ENCODE peak calls at places on chromosomes 5 and 9, in ten cellular contexts. R, D, P, J, S, L, W, C, E and I are unnamed samples. For H3K4me1, the result is how much of the 10 kb centered on the place peaks cover.

GRCh38 chr5:62621280-62621679 is 42.7 kb downstream of the LRRC70 start:
- DNase-seq in D (no peak), R (no peak), W (no peak), L (peak), P (no peak), J (no peak), S (no peak), E (no peak), C (no peak), I (no peak)

GRCh38 chr9:106983346-106983745 is 120.4 kb downstream of the ZNF462 start:
- DNase-seq in C (no peak), E (no peak), P (no peak), J (no peak), W (no peak), R (no peak), L (no peak), S (no peak), D (no peak), I (no peak)

GRCh38 chr5:119036101-119036762 is 34.7 kb upstream of the DMXL1 start:
- DNase-seq in D (no peak), E (peak), P (no peak), C (no peak), S (no peak), J (no peak), L (peak), R (no peak), W (no peak), I (no peak)

GRCh38 chr9:98811051-98811650 is 3.7 kb downstream of the GALNT12 start:
- DNase-seq in D (no peak), L (no peak), W (no peak), C (no peak), S (no peak), P (no peak), J (no peak), E (peak), R (no peak), I (no peak)

GRCh38 chr9:109815366-109815947 is 35.5 kb downstream of the PALM2AKAP2 start:
- DNase-seq in D (no peak), S (no peak), J (no peak), L (no peak), W (no peak), C (no peak), E (peak), R (no peak), P (no peak), I (no peak)

GRCh38 chr5:34604119-34604675 is 51.9 kb upstream of the RAI14 start:
- DNase-seq in P (no peak), E (no peak), R (no peak), W (no peak), D (no peak), S (no peak), C (no peak), L (no peak), J (no peak), I (no peak)

GRCh38 chr9:10112798-10113197 is 500.0 kb downstream of the PTPRD start:
- DNase-seq in L (no peak), E (no peak), P (no peak), W (peak), C (no peak), S (no peak), R (no peak), D (no peak), J (no peak), I (no peak)

GRCh38 chr5:155953335-155953734 is 373.6 kb upstream of the SGCD start:
- DNase-seq in L (no peak), R (no peak), P (no peak), C (no peak), D (no peak), W (no peak), E (peak), S (no peak), J (no peak), I (no peak)

GRCh38 chr9:21964925-21965385 is 29.2 kb downstream of the CDKN2A start:
- DNase-seq in J (peak), R (peak), C (no peak), L (no peak), D (peak), P (no peak), S (no peak), W (no peak), E (no peak), I (no peak)

GRCh38 chr9:77163889-77164288 is 13.4 kb upstream of the VPS13A start:
- DNase-seq in W (no peak), P (no peak), L (no peak), E (peak), R (no peak), S (no peak), D (no peak), C (no peak), J (no peak), I (no peak)

GRCh38 chr9:101716629-101717028 is 21.8 kb downstream of the GRIN3A start:
- DNase-seq in P (no peak), D (no peak), R (no peak), W (no peak), S (no peak), E (no peak), J (no peak), C (no peak), L (no peak), I (no peak)

GRCh38 chr9:134554750-134555655 is 86.6 kb upstream of the COL5A1 start:
- DNase-seq in S (no peak), P (no peak), J (peak), D (no peak), E (peak), L (no peak), R (no peak), C (no peak), W (no peak), I (no peak)

GRCh38 chr9:27198175-27198574 is 89.2 kb downstream of the TEK start:
- DNase-seq in R (no peak), J (no peak), L (no peak), C (no peak), P (no peak), W (no peak), E (peak), D (no peak), S (no peak), I (no peak)

GRCh38 chr5:61162832-61163567 is 732 bp upstream of the SMIM15 start:
- DNase-seq in R (peak), C (no peak), J (no peak), L (peak), S (no peak), D (no peak), E (peak), P (no peak), W (no peak), I (no peak)

GRCh38 chr5:54180616-54181015 is 129.8 kb downstream of the ARL15 start:
- DNase-seq in P (no peak), S (no peak), R (no peak), E (no peak), D (no peak), C (no peak), W (no peak), L (no peak), J (no peak), I (peak)

GRCh38 chr5:115842952-115843351 is 1.2 kb downstream of the AP3S1 start:
- DNase-seq in S (no peak), E (no peak), D (no peak), J (no peak), W (no peak), L (no peak), R (no peak), C (no peak), P (no peak), I (no peak)

GRCh38 chr5:81513468-81513867 is 119.5 kb upstream of the ACOT12 start:
- DNase-seq in J (no peak), S (no peak), L (no peak), P (no peak), C (no peak), W (no peak), R (no peak), D (no peak), E (no peak), I (no peak)

GRCh38 chr5:83475540-83476469 is 4.3 kb downstream of the VCAN start:
- DNase-seq in L (no peak), D (no peak), E (peak), P (no peak), R (no peak), C (no peak), W (no peak), J (no peak), S (no peak), I (no peak)

GRCh38 chr5:178483620-178484019 is 106.6 kb downstream of the COL23A1 start:
- DNase-seq in D (peak), L (no peak), C (no peak), J (no peak), R (peak), W (peak), E (no peak), P (no peak), S (no peak), I (no peak)

GRCh38 chr5:176743828-176744583 is 66.4 kb upstream of the UNC5A start:
- DNase-seq in D (no peak), R (no peak), J (no peak), P (peak), W (no peak), L (no peak), C (no peak), E (no peak), S (no peak), I (no peak)

GRCh38 chr9:85013703-85014102 is 344.2 kb downstream of the NTRK2 start:
- DNase-seq in J (no peak), C (no peak), R (no peak), D (no peak), P (no peak), L (no peak), E (no peak), W (no peak), S (no peak), I (no peak)

GRCh38 chr5:133475986-133476385 is 136.4 kb downstream of the FSTL4 start:
- DNase-seq in S (no peak), D (no peak), J (no peak), L (no peak), W (no peak), P (no peak), C (no peak), R (no peak), E (no peak), I (no peak)

GRCh38 chr5:16552666-16553343 is 64.0 kb downstream of the RETREG1 start:
- DNase-seq in E (peak), W (peak), J (peak), C (peak), S (peak), R (peak), D (peak), P (peak), L (peak), I (peak)

GRCh38 chr9:119458068-119458467 is 88.8 kb upstream of the BRINP1 start:
- DNase-seq in W (no peak), D (no peak), L (no peak), R (no peak), E (no peak), P (no peak), S (no peak), C (no peak), J (no peak), I (no peak)

GRCh38 chr5:131068893-131069643 is 96.0 kb downstream of the HINT1 start:
- DNase-seq in S (no peak), E (no peak), P (no peak), J (no peak), L (no peak), R (peak), W (no peak), D (no peak), C (no peak), I (no peak)

GRCh38 chr5:56717253-56717987 is 97.9 kb upstream of the MAP3K1 start:
- DNase-seq in J (no peak), W (no peak), E (no peak), S (no peak), P (no peak), R (no peak), D (peak), C (no peak), L (no peak), I (no peak)

GRCh38 chr9:137457406-137458193 is 1.5 kb downstream of the NSMF start:
- DNase-seq in C (no peak), S (peak), D (peak), R (no peak), L (no peak), E (no peak), P (no peak), J (no peak), W (no peak), I (peak)

GRCh38 chr9:137459601-137460362 is 648 bp upstream of the NSMF start:
- DNase-seq in J (no peak), L (no peak), E (no peak), D (no peak), R (no peak), W (no peak), C (no peak), S (peak), P (no peak), I (no peak)

GRCh38 chr9:137458194-137459146 is 664 bp downstream of the NSMF start:
- DNase-seq in W (peak), L (no peak), R (peak), P (no peak), E (no peak), D (no peak), S (peak), C (no peak), J (peak), I (peak)

GRCh38 chr9:137460363-137461315 is 1.5 kb upstream of the NSMF start:
- DNase-seq in R (no peak), P (no peak), L (no peak), S (peak), D (no peak), J (peak), E (no peak), C (no peak), W (peak), I (peak)

DNA sequence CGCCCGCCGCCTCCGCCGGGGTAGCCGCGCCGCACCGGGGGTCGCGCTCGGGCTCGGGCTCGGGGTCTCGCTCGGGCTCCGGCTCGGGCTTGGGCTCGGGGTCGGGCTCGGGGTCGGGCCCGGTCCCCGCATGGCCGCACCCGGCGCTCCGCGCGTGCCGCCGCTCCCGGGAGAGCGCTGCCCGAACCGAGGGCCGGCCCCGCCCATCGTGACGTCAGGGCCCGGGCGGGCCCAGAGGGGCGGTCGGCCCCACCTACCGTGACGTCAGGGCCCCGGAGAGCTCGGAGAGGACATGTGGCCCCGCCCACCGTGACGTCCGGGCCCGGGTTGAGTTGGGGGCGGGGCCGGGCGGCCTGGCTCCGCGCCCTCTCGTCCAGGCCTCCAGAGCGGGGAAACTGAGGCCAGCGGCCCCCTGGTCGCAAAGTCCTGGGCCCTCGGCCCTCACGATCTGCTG is at the start of gene NSMF:
- DNase-seq in P (peak), S (peak), R (peak), D (peak), W (peak), L (peak), C (peak), E (peak), J (peak), I (peak)
- TF ChIP-seq POLR2A in P (no peak), S (peak), R (no peak), D (no peak), W (peak), L (peak), C (peak), E (peak), J (no peak), I (peak)

DNA sequence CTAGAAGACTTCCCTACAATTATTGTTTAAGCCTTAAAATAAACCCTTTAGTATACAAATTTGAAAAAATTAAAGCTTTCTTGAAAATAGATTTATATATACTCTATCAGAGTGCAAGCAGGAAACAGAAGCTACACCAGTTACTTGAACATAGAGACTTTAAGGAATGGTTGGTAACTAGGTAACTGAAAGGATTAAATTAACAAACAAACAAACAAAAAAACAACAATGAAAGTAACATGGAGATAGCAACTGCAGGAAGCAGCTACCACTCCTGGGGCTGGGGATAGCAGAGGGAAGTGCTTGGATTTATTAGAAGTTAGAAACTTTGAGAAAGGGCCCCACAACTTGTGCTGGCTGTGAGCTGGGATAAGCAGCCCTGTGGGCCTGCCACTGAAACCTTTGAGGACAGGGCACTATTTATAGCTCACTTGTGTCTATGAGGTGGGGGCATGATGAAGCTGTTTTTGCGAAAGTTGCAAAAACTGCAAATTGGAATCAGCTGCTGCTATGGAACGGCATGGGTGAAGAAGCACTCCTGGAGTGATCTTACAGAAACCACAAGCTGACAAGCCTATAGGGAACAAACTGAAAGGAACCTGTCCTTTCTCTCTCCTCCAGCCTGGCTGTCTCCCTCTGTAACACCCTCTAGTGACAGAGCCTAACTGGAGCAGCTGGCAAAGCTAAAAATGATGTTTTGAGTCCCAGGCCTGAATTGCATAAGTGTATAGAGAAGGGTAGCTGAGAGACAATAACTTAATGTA is 91.3 kb upstream of the RANBP6 start:
- DNase-seq in E (peak), D (no peak), R (no peak), C (no peak), S (no peak), W (peak), L (peak), J (no peak), P (no peak), I (no peak)
- TF ChIP-seq CTCF in E (no peak), D (peak), R (no peak), C (no peak), S (no peak), W (peak), L (peak), J (no peak), P (peak), I (no peak)

DNA sequence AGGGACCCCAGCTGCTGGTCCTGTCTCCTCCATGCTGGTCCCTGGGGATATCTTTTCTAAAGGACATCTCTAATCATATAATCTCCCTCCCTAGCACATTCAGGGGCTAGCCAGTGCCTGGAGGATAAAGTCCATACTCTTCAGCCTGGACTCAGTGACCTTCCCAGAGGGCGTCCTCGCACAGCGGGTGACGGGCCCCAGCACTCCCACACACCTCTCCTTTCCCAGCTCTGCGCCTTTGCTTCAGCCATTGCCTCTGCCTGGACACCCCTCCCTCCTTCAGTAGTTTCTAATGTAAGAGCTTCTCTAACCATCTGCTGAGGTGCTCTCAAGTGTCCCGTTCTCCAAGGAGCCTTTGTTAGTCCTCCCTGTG is 15.2 kb upstream of the TNIP1 start:
- DNase-seq in R (no peak), L (no peak), C (no peak), D (no peak), W (no peak), J (no peak), S (peak), P (no peak), E (no peak), I (no peak)
- H3K4me1 ChIP-seq in R (half or more), L (under half), C (under half), D (half or more), W (under half), J (under half), S (under half), P (under half), E (under half), I (under half)

DNA sequence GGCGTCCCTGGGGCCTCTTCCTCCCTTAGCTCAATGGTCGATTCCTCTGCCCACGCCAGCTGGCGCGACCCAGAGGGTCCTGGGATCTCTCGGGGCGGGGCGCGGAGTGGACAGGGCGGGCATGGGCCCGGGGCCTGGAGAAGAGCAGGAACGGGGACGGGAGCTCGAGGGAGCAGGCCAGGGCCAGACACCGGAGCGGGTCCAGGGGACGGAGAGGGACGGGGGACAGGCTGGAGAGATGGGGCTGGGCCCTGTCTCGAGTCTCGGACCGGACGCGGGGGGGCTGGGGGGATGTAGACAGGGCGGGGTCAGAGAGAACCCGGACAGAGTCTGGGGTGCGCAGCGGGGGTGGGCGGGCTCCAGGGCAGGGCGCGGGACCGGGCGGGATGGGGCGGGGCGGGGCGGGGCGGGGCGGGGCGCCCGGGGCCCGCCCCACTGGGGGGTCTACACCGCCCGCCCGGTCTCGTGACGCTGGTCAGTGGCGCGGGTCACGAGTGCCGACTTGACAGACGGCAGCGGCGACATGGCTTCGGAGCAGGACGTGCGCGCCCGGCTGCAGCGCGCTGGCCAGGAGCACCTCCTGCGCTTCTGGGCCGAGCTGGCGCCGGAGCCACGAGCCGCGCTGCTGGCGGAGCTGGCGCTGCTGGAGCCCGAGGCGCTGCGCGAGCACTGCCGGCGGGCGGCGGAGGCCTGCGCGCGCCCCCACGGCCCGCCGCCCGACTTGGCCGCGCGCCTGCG is at the start of gene UAP1L1:
- DNase-seq in S (peak), L (peak), P (no peak), C (peak), D (peak), J (peak), W (peak), R (peak), E (peak), I (peak)
- TF ChIP-seq POLR2A in S (no peak), L (no peak), P (no peak), C (peak), D (no peak), J (no peak), W (peak), R (no peak), E (no peak), I (peak)